ENCODE peak calls at places on chromosome 14, in five cellular contexts. One of them, this sample, is unnamed.

GRCh38 chr14:100239200-100239839 is 376 bp downstream of the YY1 start:
- DNase-seq in K562: peak
- DNase-seq in H1: no peak
- DNase-seq in HepG2: no peak
- DNase-seq in GM12878: no peak
- DNase-seq in this sample: no peak

GRCh38 chr14:92513204-92513965 is at the start of gene RIN3:
- DNase-seq in K562: no peak
- DNase-seq in GM12878: no peak
- DNase-seq in H1: no peak
- DNase-seq in HepG2: peak
- DNase-seq in this sample: peak

GRCh38 chr14:56341766-56342418 is 223.7 kb downstream of the PELI2 start:
- DNase-seq in K562: no peak
- DNase-seq in HepG2: no peak
- DNase-seq in H1: no peak
- DNase-seq in GM12878: no peak
- DNase-seq in this sample: no peak

GRCh38 chr14:97902630-97903029 is 1105.4 kb downstream of the VRK1 start:
- DNase-seq in GM12878: no peak
- DNase-seq in H1: no peak
- DNase-seq in HepG2: no peak
- DNase-seq in K562: no peak
- DNase-seq in this sample: no peak

GRCh38 chr14:33315721-33316120 is 377.0 kb downstream of the NPAS3 start:
- DNase-seq in K562: no peak
- DNase-seq in GM12878: no peak
- DNase-seq in H1: no peak
- DNase-seq in HepG2: no peak
- DNase-seq in this sample: no peak

GRCh38 chr14:104563742-104564615 is 15.6 kb upstream of the C14orf180 start:
- DNase-seq in HepG2: peak
- DNase-seq in H1: peak
- DNase-seq in K562: peak
- DNase-seq in GM12878: no peak
- DNase-seq in this sample: peak

GRCh38 chr14:39264057-39264456 is 30.3 kb downstream of the MIA2 start:
- DNase-seq in K562: no peak
- DNase-seq in H1: no peak
- DNase-seq in HepG2: no peak
- DNase-seq in GM12878: no peak
- DNase-seq in this sample: no peak

GRCh38 chr14:101462726-101463565 is 98.3 kb upstream of the DIO3 start:
- DNase-seq in H1: no peak
- DNase-seq in HepG2: no peak
- DNase-seq in GM12878: no peak
- DNase-seq in K562: no peak
- DNase-seq in this sample: no peak

GRCh38 chr14:68782091-68782981 is 10.5 kb downstream of the ZFP36L1 start:
- DNase-seq in H1: no peak
- DNase-seq in HepG2: no peak
- DNase-seq in K562: peak
- DNase-seq in GM12878: no peak
- DNase-seq in this sample: no peak

GRCh38 chr14:92897922-92898599 is 24.9 kb upstream of the CHGA start:
- DNase-seq in H1: no peak
- DNase-seq in GM12878: no peak
- DNase-seq in HepG2: no peak
- DNase-seq in K562: no peak
- DNase-seq in this sample: no peak

GRCh38 chr14:58549358-58549757 is 88.4 kb upstream of the DACT1 start:
- DNase-seq in K562: no peak
- DNase-seq in H1: no peak
- DNase-seq in GM12878: no peak
- DNase-seq in HepG2: no peak
- DNase-seq in this sample: no peak

GRCh38 chr14:70317969-70318634 is 41.4 kb downstream of the COX16 start:
- DNase-seq in GM12878: peak
- DNase-seq in H1: peak
- DNase-seq in HepG2: peak
- DNase-seq in K562: peak
- DNase-seq in this sample: peak

GRCh38 chr14:100731011-100731670 is 4.4 kb downstream of the DLK1 start:
- DNase-seq in K562: no peak
- DNase-seq in HepG2: no peak
- DNase-seq in H1: no peak
- DNase-seq in GM12878: no peak
- DNase-seq in this sample: no peak

GRCh38 chr14:49989980-49990379 is 97.1 kb downstream of the ARF6 start:
- DNase-seq in GM12878: no peak
- DNase-seq in HepG2: no peak
- DNase-seq in H1: no peak
- DNase-seq in K562: no peak
- DNase-seq in this sample: no peak

GRCh38 chr14:80764921-80765507 is 176.5 kb downstream of the CEP128 start:
- DNase-seq in GM12878: no peak
- DNase-seq in HepG2: no peak
- DNase-seq in K562: no peak
- DNase-seq in H1: no peak
- DNase-seq in this sample: no peak

GRCh38 chr14:105092912-105093425 is 27.7 kb upstream of the GPR132 start:
- DNase-seq in K562: peak
- DNase-seq in HepG2: no peak
- DNase-seq in H1: no peak
- DNase-seq in GM12878: no peak
- DNase-seq in this sample: peak

GRCh38 chr14:35474323-35474722 is 59.6 kb upstream of the INSM2 start:
- DNase-seq in GM12878: no peak
- DNase-seq in H1: no peak
- DNase-seq in HepG2: no peak
- DNase-seq in K562: no peak
- DNase-seq in this sample: no peak

DNA sequence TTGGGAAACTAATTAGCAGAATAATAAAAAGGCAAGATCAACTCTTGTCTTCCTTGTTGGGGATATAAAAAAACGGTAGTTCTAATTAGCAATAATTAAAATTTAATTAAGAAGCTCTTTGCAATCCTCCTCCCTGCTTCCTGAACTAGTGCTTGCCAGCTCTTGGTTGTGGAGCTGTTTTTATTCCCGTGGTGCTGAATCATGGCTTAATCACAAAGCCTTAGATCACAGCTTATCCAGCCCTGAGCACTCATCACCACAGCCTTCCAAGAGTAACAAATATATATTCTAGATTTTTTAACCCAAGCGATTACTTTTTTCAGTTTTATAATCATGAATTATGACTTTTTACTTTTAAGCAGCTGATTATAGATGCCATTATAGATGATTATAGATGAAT is 63.2 kb upstream of the INSM2 start:
- DNase-seq in GM12878: no peak
- DNase-seq in HepG2: no peak
- DNase-seq in K562: no peak
- DNase-seq in H1: no peak
- DNase-seq in this sample: no peak
- TF ChIP-seq KDM1A in GM12878: no peak
- TF ChIP-seq KDM1A in HepG2: no peak
- TF ChIP-seq KDM1A in K562: no peak
- TF ChIP-seq KDM1A in H1: no peak
- TF ChIP-seq KDM1A in this sample: no peak

GRCh38 chr14:30227436-30227835 is 299.8 kb upstream of the PRKD1 start:
- DNase-seq in HepG2: no peak
- DNase-seq in K562: no peak
- DNase-seq in H1: no peak
- DNase-seq in GM12878: no peak
- DNase-seq in this sample: no peak
- H3K4me3 ChIP-seq in HepG2: no peak
- H3K4me3 ChIP-seq in K562: no peak
- H3K4me3 ChIP-seq in H1: no peak
- H3K4me3 ChIP-seq in GM12878: no peak
- H3K4me3 ChIP-seq in this sample: no peak

GRCh38 chr14:23915559-23915958 is 38.0 kb upstream of the DHRS4 start:
- DNase-seq in GM12878: no peak
- DNase-seq in H1: no peak
- DNase-seq in HepG2: no peak
- DNase-seq in K562: no peak
- DNase-seq in this sample: no peak

GRCh38 chr14:23916038-23916437 is 37.5 kb upstream of the DHRS4 start:
- DNase-seq in GM12878: no peak
- DNase-seq in K562: no peak
- DNase-seq in H1: no peak
- DNase-seq in HepG2: no peak
- DNase-seq in this sample: no peak

GRCh38 chr14:23910876-23911210 is 42.7 kb upstream of the DHRS4 start:
- DNase-seq in HepG2: no peak
- DNase-seq in H1: no peak
- DNase-seq in K562: no peak
- DNase-seq in GM12878: no peak
- DNase-seq in this sample: no peak

GRCh38 chr14:23910081-23910875 is 43.3 kb upstream of the DHRS4 start:
- DNase-seq in GM12878: no peak
- DNase-seq in HepG2: peak
- DNase-seq in K562: peak
- DNase-seq in H1: peak
- DNase-seq in this sample: peak
- TF ChIP-seq HDAC2 in GM12878: no peak
- TF ChIP-seq HDAC2 in HepG2: no peak
- TF ChIP-seq HDAC2 in K562: no peak
- TF ChIP-seq HDAC2 in H1: no peak
- TF ChIP-seq HDAC2 in this sample: no peak

DNA sequence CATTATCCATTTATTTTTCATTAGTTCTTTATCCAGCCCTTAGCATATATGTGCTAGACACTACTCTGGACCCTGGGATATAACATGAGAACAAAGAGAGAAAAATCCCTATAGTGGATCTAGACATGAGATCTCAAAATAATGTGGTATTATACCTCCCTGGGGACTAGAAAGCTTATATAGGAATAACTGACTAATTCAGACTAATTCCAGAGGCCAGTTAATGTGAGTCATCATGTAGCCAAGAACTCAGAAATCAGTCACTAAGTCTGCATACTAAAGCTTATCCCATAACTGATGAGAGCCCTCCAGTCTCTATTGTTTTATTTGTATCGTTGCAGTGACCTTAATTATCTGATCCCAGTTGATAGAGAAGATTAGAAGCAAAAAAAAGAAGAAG is 267.1 kb upstream of the RGS6 start:
- DNase-seq in GM12878: no peak
- DNase-seq in HepG2: no peak
- DNase-seq in H1: no peak
- DNase-seq in K562: no peak
- DNase-seq in this sample: no peak
- TF ChIP-seq KDM1A in GM12878: no peak
- TF ChIP-seq KDM1A in HepG2: no peak
- TF ChIP-seq KDM1A in H1: no peak
- TF ChIP-seq KDM1A in K562: no peak
- TF ChIP-seq KDM1A in this sample: no peak

DNA sequence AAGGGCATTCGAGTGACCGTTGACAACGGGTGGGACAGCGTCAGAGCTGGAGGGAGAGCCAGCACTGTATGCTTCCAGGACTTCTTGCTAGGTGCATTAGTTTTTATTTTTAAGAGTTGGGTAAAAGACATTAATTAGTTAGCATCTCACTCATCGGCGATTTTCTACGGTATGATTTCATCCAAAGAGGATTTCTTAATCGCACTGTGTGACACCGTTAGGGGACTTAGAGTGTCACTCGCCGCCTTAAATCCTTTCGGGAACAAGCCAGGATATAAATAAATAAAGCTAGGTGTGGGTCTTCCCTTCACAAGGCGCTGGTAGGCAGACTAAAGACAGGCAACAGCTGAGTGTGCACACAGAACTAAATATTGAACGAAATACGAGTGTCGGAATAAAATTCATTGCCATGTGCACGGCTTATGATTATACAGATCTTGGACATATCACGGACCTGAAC is 869 bp upstream of the NOVA1 start:
- DNase-seq in H1: no peak
- DNase-seq in HepG2: no peak
- DNase-seq in K562: no peak
- DNase-seq in GM12878: no peak
- DNase-seq in this sample: peak
- H3K4me3 ChIP-seq in H1: peak
- H3K4me3 ChIP-seq in HepG2: peak
- H3K4me3 ChIP-seq in K562: no peak
- H3K4me3 ChIP-seq in GM12878: no peak
- H3K4me3 ChIP-seq in this sample: peak

GRCh38 chr14:75579882-75580281 is 1.5 kb downstream of the FLVCR2 start:
- DNase-seq in K562: no peak
- DNase-seq in GM12878: no peak
- DNase-seq in HepG2: no peak
- DNase-seq in H1: no peak
- DNase-seq in this sample: no peak
- TF ChIP-seq HDAC2 in K562: no peak
- TF ChIP-seq HDAC2 in GM12878: no peak
- TF ChIP-seq HDAC2 in HepG2: no peak
- TF ChIP-seq HDAC2 in H1: no peak
- TF ChIP-seq HDAC2 in this sample: no peak